ENCODE peak calls at places on chromosomes 13 and 19, in six cellular contexts. One of them, this sample, is unnamed.
A peak's percentile ranks its signal among the peaks of the same experiment; 100 is the strongest.

GRCh38 chr19:17743874-17744273 is 7.4 kb upstream of the FCHO1 start:
- DNase-seq in endothelial cell of umbilical vein: peak; percentile 40
- DNase-seq in mesendoderm: peak; percentile 70
- DNase-seq in hepatocyte: no peak
- DNase-seq in adrenal gland: no peak
- DNase-seq in H9: no peak
- DNase-seq in this sample: no peak

GRCh38 chr19:49570138-49570856 is 10.1 kb downstream of the NOSIP start:
- DNase-seq in H9: peak; percentile 73
- DNase-seq in endothelial cell of umbilical vein: peak; percentile 80
- DNase-seq in adrenal gland: peak; percentile 82
- DNase-seq in hepatocyte: peak; percentile 93
- DNase-seq in mesendoderm: peak; percentile 91
- DNase-seq in this sample: peak; percentile 87

GRCh38 chr13:85194482-85194881 is 604.7 kb downstream of the SLITRK6 start:
- DNase-seq in hepatocyte: no peak
- DNase-seq in adrenal gland: no peak
- DNase-seq in mesendoderm: no peak
- DNase-seq in endothelial cell of umbilical vein: no peak
- DNase-seq in H9: no peak
- DNase-seq in this sample: no peak

GRCh38 chr19:4713384-4713951 is 10.2 kb downstream of the DPP9 start:
- DNase-seq in endothelial cell of umbilical vein: peak; percentile 94
- DNase-seq in H9: no peak
- DNase-seq in hepatocyte: peak; percentile 42
- DNase-seq in mesendoderm: no peak
- DNase-seq in adrenal gland: peak; percentile 85
- DNase-seq in this sample: peak; percentile 86

GRCh38 chr19:47686679-47687450 is 26.4 kb upstream of the EHD2 start:
- DNase-seq in endothelial cell of umbilical vein: no peak
- DNase-seq in H9: no peak
- DNase-seq in hepatocyte: no peak
- DNase-seq in adrenal gland: peak; percentile 71
- DNase-seq in mesendoderm: no peak
- DNase-seq in this sample: no peak

GRCh38 chr19:6509118-6509971 is 7.2 kb upstream of the TUBB4A start:
- DNase-seq in mesendoderm: no peak
- DNase-seq in endothelial cell of umbilical vein: no peak
- DNase-seq in adrenal gland: peak; percentile 96
- DNase-seq in H9: no peak
- DNase-seq in hepatocyte: peak; percentile 45
- DNase-seq in this sample: no peak

GRCh38 chr19:46076951-46077814 is 36.4 kb upstream of the IGFL4 start:
- DNase-seq in adrenal gland: peak; percentile 71
- DNase-seq in endothelial cell of umbilical vein: peak; percentile 82
- DNase-seq in H9: peak; percentile 89
- DNase-seq in mesendoderm: peak; percentile 94
- DNase-seq in hepatocyte: peak; percentile 91
- DNase-seq in this sample: peak; percentile 64

GRCh38 chr13:99656843-99657506 is 155.7 kb downstream of the TM9SF2 start:
- DNase-seq in mesendoderm: peak; percentile 42
- DNase-seq in endothelial cell of umbilical vein: no peak
- DNase-seq in hepatocyte: no peak
- DNase-seq in H9: no peak
- DNase-seq in adrenal gland: no peak
- DNase-seq in this sample: peak; percentile 30

GRCh38 chr13:98297043-98297442 is 120.0 kb upstream of the RNF113B start:
- DNase-seq in adrenal gland: no peak
- DNase-seq in mesendoderm: no peak
- DNase-seq in endothelial cell of umbilical vein: no peak
- DNase-seq in hepatocyte: no peak
- DNase-seq in H9: no peak
- DNase-seq in this sample: no peak

GRCh38 chr19:50669319-50670101 is 20.3 kb downstream of the C19orf81 start:
- DNase-seq in H9: no peak
- DNase-seq in mesendoderm: no peak
- DNase-seq in adrenal gland: peak; percentile 48
- DNase-seq in hepatocyte: peak; percentile 44
- DNase-seq in endothelial cell of umbilical vein: peak; percentile 31
- DNase-seq in this sample: peak; percentile 10

GRCh38 chr13:98977568-98978270 is at the start of gene DOCK9:
- DNase-seq in endothelial cell of umbilical vein: peak; percentile 89
- DNase-seq in H9: peak; percentile 63
- DNase-seq in adrenal gland: no peak
- DNase-seq in hepatocyte: peak; percentile 43
- DNase-seq in mesendoderm: peak; percentile 57
- DNase-seq in this sample: peak; percentile 55

GRCh38 chr19:1851581-1852293 is 3.5 kb upstream of the REXO1 start:
- DNase-seq in H9: no peak
- DNase-seq in hepatocyte: no peak
- DNase-seq in endothelial cell of umbilical vein: no peak
- DNase-seq in adrenal gland: no peak
- DNase-seq in mesendoderm: no peak
- DNase-seq in this sample: no peak

GRCh38 chr13:32309812-32310706 is 5.1 kb downstream of the ZAR1L start:
- DNase-seq in endothelial cell of umbilical vein: peak; percentile 72
- DNase-seq in H9: peak; percentile 32
- DNase-seq in adrenal gland: peak; percentile 20
- DNase-seq in hepatocyte: peak; percentile 74
- DNase-seq in mesendoderm: peak; percentile 51
- DNase-seq in this sample: peak; percentile 65

GRCh38 chr19:48962849-48963165 is 2.3 kb upstream of the FTL start:
- DNase-seq in mesendoderm: no peak
- DNase-seq in hepatocyte: no peak
- DNase-seq in H9: no peak
- DNase-seq in adrenal gland: no peak
- DNase-seq in endothelial cell of umbilical vein: no peak
- DNase-seq in this sample: no peak

GRCh38 chr19:54462713-54463530 is 656 bp downstream of the LENG9 start:
- DNase-seq in adrenal gland: peak; percentile 82
- DNase-seq in H9: peak; percentile 81
- DNase-seq in mesendoderm: peak; percentile 87
- DNase-seq in hepatocyte: peak; percentile 73
- DNase-seq in endothelial cell of umbilical vein: peak; percentile 72
- DNase-seq in this sample: peak; percentile 77

GRCh38 chr13:92074658-92075057 is 676.2 kb downstream of the GPC5 start:
- DNase-seq in H9: peak; percentile 35
- DNase-seq in hepatocyte: peak; percentile 35
- DNase-seq in adrenal gland: peak; percentile 7
- DNase-seq in mesendoderm: peak; percentile 58
- DNase-seq in endothelial cell of umbilical vein: no peak
- DNase-seq in this sample: no peak

GRCh38 chr13:102187313-102187712 is 214.5 kb downstream of the FGF14 start:
- DNase-seq in endothelial cell of umbilical vein: no peak
- DNase-seq in hepatocyte: no peak
- DNase-seq in mesendoderm: no peak
- DNase-seq in H9: no peak
- DNase-seq in adrenal gland: no peak
- DNase-seq in this sample: no peak

GRCh38 chr13:35832551-35832950 is 298.6 kb downstream of the DCLK1 start:
- DNase-seq in endothelial cell of umbilical vein: no peak
- DNase-seq in hepatocyte: no peak
- DNase-seq in mesendoderm: peak; percentile 81
- DNase-seq in H9: no peak
- DNase-seq in adrenal gland: no peak
- DNase-seq in this sample: no peak

GRCh38 chr13:27170521-27171243 is 929 bp downstream of the USP12 start:
- DNase-seq in H9: peak; percentile 69
- DNase-seq in hepatocyte: peak; percentile 64
- DNase-seq in endothelial cell of umbilical vein: peak; percentile 68
- DNase-seq in mesendoderm: peak; percentile 75
- DNase-seq in adrenal gland: peak; percentile 32
- DNase-seq in this sample: peak; percentile 45

GRCh38 chr13:48790996-48791395 is 137.3 kb downstream of the CYSLTR2 start:
- DNase-seq in endothelial cell of umbilical vein: no peak
- DNase-seq in H9: no peak
- DNase-seq in adrenal gland: no peak
- DNase-seq in hepatocyte: no peak
- DNase-seq in mesendoderm: no peak
- DNase-seq in this sample: no peak

GRCh38 chr19:58544591-58545285 is 874 bp downstream of the TRIM28 start:
- DNase-seq in hepatocyte: peak; percentile 88
- DNase-seq in H9: peak; percentile 28
- DNase-seq in adrenal gland: peak; percentile 66
- DNase-seq in mesendoderm: peak; percentile 57
- DNase-seq in endothelial cell of umbilical vein: peak; percentile 37
- DNase-seq in this sample: peak; percentile 50

GRCh38 chr19:42176649-42176989 is 40.9 kb downstream of the DEDD2 start:
- DNase-seq in mesendoderm: no peak
- DNase-seq in adrenal gland: no peak
- DNase-seq in hepatocyte: no peak
- DNase-seq in endothelial cell of umbilical vein: no peak
- DNase-seq in H9: no peak
- DNase-seq in this sample: no peak

GRCh38 chr19:919157-920050 is 2.3 kb downstream of the KISS1R start:
- DNase-seq in hepatocyte: peak; percentile 61
- DNase-seq in adrenal gland: no peak
- DNase-seq in mesendoderm: no peak
- DNase-seq in H9: no peak
- DNase-seq in endothelial cell of umbilical vein: no peak
- DNase-seq in this sample: no peak

GRCh38 chr13:33089311-33089710 is 73.1 kb downstream of the KL start:
- DNase-seq in mesendoderm: no peak
- DNase-seq in H9: no peak
- DNase-seq in hepatocyte: no peak
- DNase-seq in adrenal gland: no peak
- DNase-seq in endothelial cell of umbilical vein: no peak
- DNase-seq in this sample: no peak

GRCh38 chr13:91017669-91018053 is 329.8 kb upstream of the MIR17HG start:
- DNase-seq in mesendoderm: peak; percentile 53
- DNase-seq in adrenal gland: peak; percentile 1
- DNase-seq in endothelial cell of umbilical vein: no peak
- DNase-seq in hepatocyte: peak; percentile 18
- DNase-seq in H9: peak; percentile 44
- DNase-seq in this sample: no peak

GRCh38 chr13:51674276-51674675 is 90.0 kb downstream of the WDFY2 start:
- DNase-seq in endothelial cell of umbilical vein: no peak
- DNase-seq in adrenal gland: no peak
- DNase-seq in H9: no peak
- DNase-seq in mesendoderm: peak; percentile 69
- DNase-seq in hepatocyte: peak; percentile 49
- DNase-seq in this sample: peak; percentile 32

GRCh38 chr13:82248713-82249112 is 1633.6 kb downstream of the SLITRK1 start:
- DNase-seq in H9: no peak
- DNase-seq in adrenal gland: no peak
- DNase-seq in hepatocyte: no peak
- DNase-seq in endothelial cell of umbilical vein: no peak
- DNase-seq in mesendoderm: no peak
- DNase-seq in this sample: no peak

GRCh38 chr13:89490661-89491060 is 1819.5 kb downstream of the SLITRK5 start:
- DNase-seq in mesendoderm: no peak
- DNase-seq in endothelial cell of umbilical vein: no peak
- DNase-seq in adrenal gland: no peak
- DNase-seq in H9: no peak
- DNase-seq in hepatocyte: no peak
- DNase-seq in this sample: no peak

GRCh38 chr19:1941146-1942077 is at the start of gene CSNK1G2:
- DNase-seq in endothelial cell of umbilical vein: no peak
- DNase-seq in adrenal gland: no peak
- DNase-seq in H9: no peak
- DNase-seq in hepatocyte: no peak
- DNase-seq in mesendoderm: no peak
- DNase-seq in this sample: no peak

GRCh38 chr13:41919741-41920487 is 41.0 kb downstream of the VWA8 start:
- DNase-seq in endothelial cell of umbilical vein: no peak
- DNase-seq in mesendoderm: no peak
- DNase-seq in H9: no peak
- DNase-seq in adrenal gland: no peak
- DNase-seq in hepatocyte: no peak
- DNase-seq in this sample: no peak
- H3K4me1 ChIP-seq in endothelial cell of umbilical vein: peaks cover 23% of the 10 kb centered on the region
- H3K4me1 ChIP-seq in mesendoderm: no peaks in the 10 kb centered on the region
- H3K4me1 ChIP-seq in H9: no peaks in the 10 kb centered on the region
- H3K4me1 ChIP-seq in adrenal gland: peaks cover 18% of the 10 kb centered on the region
- H3K4me1 ChIP-seq in hepatocyte: peaks cover 6% of the 10 kb centered on the region
- H3K4me1 ChIP-seq in this sample: peaks cover 2% of the 10 kb centered on the region

GRCh38 chr19:11534538-11534937 is 4.1 kb upstream of the CNN1 start:
- DNase-seq in mesendoderm: no peak
- DNase-seq in adrenal gland: no peak
- DNase-seq in endothelial cell of umbilical vein: no peak
- DNase-seq in H9: no peak
- DNase-seq in hepatocyte: no peak
- DNase-seq in this sample: no peak

GRCh38 chr19:11530432-11530831 is 1.5 kb upstream of the ECSIT start:
- DNase-seq in adrenal gland: peak; percentile 93
- DNase-seq in mesendoderm: peak; percentile 97
- DNase-seq in hepatocyte: peak; percentile 73
- DNase-seq in H9: peak; percentile 96
- DNase-seq in endothelial cell of umbilical vein: peak; percentile 84
- DNase-seq in this sample: peak; percentile 82

DNA sequence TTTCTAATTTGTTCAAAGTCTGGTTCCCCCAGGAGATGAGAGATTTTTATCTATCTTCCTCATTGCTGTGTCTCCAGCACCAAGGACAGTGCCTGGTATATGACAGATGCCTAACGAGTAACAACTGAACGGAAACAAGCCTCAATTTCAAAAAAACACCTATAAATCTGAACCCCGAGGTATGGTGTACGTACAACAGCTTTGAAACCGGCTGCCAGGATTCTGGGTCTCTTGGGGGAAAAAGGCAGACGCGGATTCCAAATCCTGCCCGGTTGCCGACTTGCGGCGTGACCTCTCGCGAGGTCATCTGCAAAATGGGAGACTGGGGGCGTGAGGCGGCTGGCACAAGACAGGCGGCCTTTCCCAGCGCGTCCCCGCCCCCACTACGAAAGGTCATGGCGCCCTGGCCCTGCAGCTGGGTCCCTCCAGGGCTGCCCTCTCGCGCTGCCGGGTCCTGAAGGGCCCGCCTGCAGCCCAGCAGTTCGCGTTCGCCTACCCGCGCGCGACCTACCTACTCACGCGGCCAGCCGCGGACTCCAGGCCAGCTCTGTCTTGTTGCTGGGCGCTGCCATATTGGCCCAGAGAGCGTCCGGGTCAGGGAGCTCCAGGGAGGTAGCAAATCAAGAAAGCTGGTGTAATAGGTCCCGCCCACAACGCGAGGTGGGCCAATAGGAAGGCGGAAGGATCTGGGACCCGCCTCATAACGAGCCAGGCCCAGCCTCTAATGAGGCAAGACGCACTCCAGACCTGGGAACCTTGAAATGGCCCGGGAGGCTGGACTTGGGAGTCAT is at the start of gene ECSIT:
- DNase-seq in hepatocyte: peak; percentile 98
- DNase-seq in H9: peak; percentile 99
- DNase-seq in mesendoderm: peak; percentile 99
- DNase-seq in adrenal gland: peak; percentile 100
- DNase-seq in endothelial cell of umbilical vein: peak; percentile 99
- DNase-seq in this sample: peak; percentile 99
- H3K27ac ChIP-seq in hepatocyte: peak within 1 kb of the TSS; percentile 84
- H3K27ac ChIP-seq in H9: peak within 1 kb of the TSS; percentile 30
- H3K27ac ChIP-seq in mesendoderm: peak within 1 kb of the TSS; percentile 75
- H3K27ac ChIP-seq in adrenal gland: peak within 1 kb of the TSS; percentile 94
- H3K27ac ChIP-seq in endothelial cell of umbilical vein: peak within 1 kb of the TSS; percentile 82
- H3K27ac ChIP-seq in this sample: peak within 1 kb of the TSS; percentile 98

GRCh38 chr19:15372470-15372869 is 7.1 kb downstream of the AKAP8 start:
- DNase-seq in hepatocyte: no peak
- DNase-seq in adrenal gland: no peak
- DNase-seq in H9: no peak
- DNase-seq in endothelial cell of umbilical vein: no peak
- DNase-seq in mesendoderm: no peak
- DNase-seq in this sample: no peak
- H3K4me1 ChIP-seq in hepatocyte: peaks cover 16% of the 10 kb centered on the region
- H3K4me1 ChIP-seq in adrenal gland: peaks cover 24% of the 10 kb centered on the region
- H3K4me1 ChIP-seq in H9: peaks cover 2% of the 10 kb centered on the region
- H3K4me1 ChIP-seq in endothelial cell of umbilical vein: peaks cover 10% of the 10 kb centered on the region
- H3K4me1 ChIP-seq in mesendoderm: peaks cover 3% of the 10 kb centered on the region
- H3K4me1 ChIP-seq in this sample: peaks cover 2% of the 10 kb centered on the region

GRCh38 chr19:31937983-31938382 is 407.4 kb upstream of the ZNF507 start:
- DNase-seq in endothelial cell of umbilical vein: no peak
- DNase-seq in H9: no peak
- DNase-seq in mesendoderm: no peak
- DNase-seq in adrenal gland: no peak
- DNase-seq in hepatocyte: no peak
- DNase-seq in this sample: no peak
- H3K27ac ChIP-seq in endothelial cell of umbilical vein: no peak overlapping the region
- H3K27ac ChIP-seq in H9: no peak overlapping the region
- H3K27ac ChIP-seq in mesendoderm: no peak overlapping the region
- H3K27ac ChIP-seq in adrenal gland: no peak overlapping the region
- H3K27ac ChIP-seq in hepatocyte: no peak overlapping the region
- H3K27ac ChIP-seq in this sample: no peak overlapping the region